ENCODE peak calls at places on chromosomes 12 and 14, in six cellular contexts. One of them, this sample, is unnamed.

GRCh38 chr12:57161491-57161890 is 14.1 kb upstream of the LRP1-AS start:
- DNase-seq in uterus: no peak
- DNase-seq in upper lobe of right lung: no peak
- DNase-seq in A549: no peak
- DNase-seq in upper lobe of left lung: no peak
- DNase-seq in testis: no peak
- DNase-seq in this sample: no peak

GRCh38 chr14:54625158-54625557 is 58.2 kb downstream of the SAMD4A start:
- DNase-seq in upper lobe of right lung: no peak
- DNase-seq in A549: no peak
- DNase-seq in uterus: no peak
- DNase-seq in testis: no peak
- DNase-seq in upper lobe of left lung: no peak
- DNase-seq in this sample: no peak

GRCh38 chr12:23707270-23707669 is 242.2 kb downstream of the SOX5 start:
- DNase-seq in uterus: no peak
- DNase-seq in A549: no peak
- DNase-seq in upper lobe of right lung: no peak
- DNase-seq in testis: no peak
- DNase-seq in upper lobe of left lung: no peak
- DNase-seq in this sample: no peak

GRCh38 chr12:50162225-50162624 is 4.9 kb downstream of the CERS5 start:
- DNase-seq in upper lobe of left lung: no peak
- DNase-seq in uterus: no peak
- DNase-seq in testis: no peak
- DNase-seq in upper lobe of right lung: no peak
- DNase-seq in A549: no peak
- DNase-seq in this sample: no peak

GRCh38 chr14:30607156-30607780 is 14.9 kb upstream of the SCFD1 start:
- DNase-seq in upper lobe of left lung: no peak
- DNase-seq in upper lobe of right lung: no peak
- DNase-seq in testis: no peak
- DNase-seq in A549: no peak
- DNase-seq in uterus: no peak
- DNase-seq in this sample: no peak

GRCh38 chr14:105882626-105883025 is 356.2 kb downstream of the TMEM121 start:
- DNase-seq in testis: no peak
- DNase-seq in A549: no peak
- DNase-seq in upper lobe of right lung: peak
- DNase-seq in uterus: peak
- DNase-seq in upper lobe of left lung: peak
- DNase-seq in this sample: no peak

GRCh38 chr12:80939231-80939950 is 1.7 kb upstream of the LIN7A start:
- DNase-seq in A549: no peak
- DNase-seq in upper lobe of right lung: no peak
- DNase-seq in uterus: no peak
- DNase-seq in upper lobe of left lung: peak
- DNase-seq in testis: no peak
- DNase-seq in this sample: no peak

GRCh38 chr14:90642239-90642717 is 174.0 kb downstream of the TTC7B start:
- DNase-seq in upper lobe of right lung: no peak
- DNase-seq in uterus: no peak
- DNase-seq in testis: no peak
- DNase-seq in upper lobe of left lung: no peak
- DNase-seq in A549: peak
- DNase-seq in this sample: no peak

GRCh38 chr14:64811676-64812075 is 68.0 kb downstream of the SPTB start:
- DNase-seq in A549: no peak
- DNase-seq in testis: no peak
- DNase-seq in uterus: no peak
- DNase-seq in upper lobe of left lung: no peak
- DNase-seq in upper lobe of right lung: no peak
- DNase-seq in this sample: no peak

GRCh38 chr12:98578821-98579220 is 14.7 kb upstream of the SLC25A3 start:
- DNase-seq in uterus: no peak
- DNase-seq in upper lobe of left lung: no peak
- DNase-seq in upper lobe of right lung: no peak
- DNase-seq in testis: no peak
- DNase-seq in A549: peak
- DNase-seq in this sample: no peak

GRCh38 chr12:110846615-110847566 is at the start of gene CCDC63:
- DNase-seq in upper lobe of left lung: peak
- DNase-seq in upper lobe of right lung: peak
- DNase-seq in uterus: peak
- DNase-seq in testis: peak
- DNase-seq in A549: peak
- DNase-seq in this sample: no peak

GRCh38 chr12:119894916-119895315 is 17.8 kb upstream of the CIT start:
- DNase-seq in A549: no peak
- DNase-seq in upper lobe of right lung: no peak
- DNase-seq in uterus: no peak
- DNase-seq in testis: no peak
- DNase-seq in upper lobe of left lung: no peak
- DNase-seq in this sample: no peak

GRCh38 chr14:25406818-25407217 is 356.9 kb upstream of the STXBP6 start:
- DNase-seq in testis: peak
- DNase-seq in uterus: no peak
- DNase-seq in upper lobe of right lung: no peak
- DNase-seq in upper lobe of left lung: no peak
- DNase-seq in A549: peak
- DNase-seq in this sample: no peak

GRCh38 chr12:80187660-80188090 is 88.3 kb downstream of the OTOGL start:
- DNase-seq in upper lobe of right lung: no peak
- DNase-seq in A549: no peak
- DNase-seq in upper lobe of left lung: no peak
- DNase-seq in uterus: peak
- DNase-seq in testis: no peak
- DNase-seq in this sample: peak

GRCh38 chr12:33205986-33206385 is 233.6 kb downstream of the SYT10 start:
- DNase-seq in uterus: no peak
- DNase-seq in testis: no peak
- DNase-seq in A549: no peak
- DNase-seq in upper lobe of left lung: no peak
- DNase-seq in upper lobe of right lung: no peak
- DNase-seq in this sample: no peak

GRCh38 chr12:118377005-118377890 is 893 bp downstream of the SUDS3 start:
- DNase-seq in upper lobe of left lung: no peak
- DNase-seq in testis: no peak
- DNase-seq in uterus: no peak
- DNase-seq in A549: no peak
- DNase-seq in upper lobe of right lung: no peak
- DNase-seq in this sample: no peak

GRCh38 chr12:109517619-109518018 is 40.2 kb downstream of the UBE3B start:
- DNase-seq in upper lobe of left lung: no peak
- DNase-seq in testis: no peak
- DNase-seq in upper lobe of right lung: no peak
- DNase-seq in A549: no peak
- DNase-seq in uterus: no peak
- DNase-seq in this sample: no peak

GRCh38 chr12:125890366-125890905 is 825.2 kb downstream of the AACS start:
- DNase-seq in testis: no peak
- DNase-seq in A549: no peak
- DNase-seq in uterus: no peak
- DNase-seq in upper lobe of right lung: no peak
- DNase-seq in upper lobe of left lung: no peak
- DNase-seq in this sample: no peak

GRCh38 chr12:125892276-125892675 is 827.0 kb downstream of the AACS start:
- DNase-seq in A549: no peak
- DNase-seq in upper lobe of right lung: no peak
- DNase-seq in upper lobe of left lung: no peak
- DNase-seq in uterus: no peak
- DNase-seq in testis: no peak
- DNase-seq in this sample: no peak

GRCh38 chr12:125890983-125891382 is 825.7 kb downstream of the AACS start:
- DNase-seq in uterus: no peak
- DNase-seq in A549: no peak
- DNase-seq in upper lobe of left lung: peak
- DNase-seq in upper lobe of right lung: no peak
- DNase-seq in testis: no peak
- DNase-seq in this sample: no peak

GRCh38 chr12:125889742-125890141 is 824.5 kb downstream of the AACS start:
- DNase-seq in uterus: no peak
- DNase-seq in upper lobe of right lung: no peak
- DNase-seq in A549: no peak
- DNase-seq in upper lobe of left lung: no peak
- DNase-seq in testis: no peak
- DNase-seq in this sample: no peak

DNA sequence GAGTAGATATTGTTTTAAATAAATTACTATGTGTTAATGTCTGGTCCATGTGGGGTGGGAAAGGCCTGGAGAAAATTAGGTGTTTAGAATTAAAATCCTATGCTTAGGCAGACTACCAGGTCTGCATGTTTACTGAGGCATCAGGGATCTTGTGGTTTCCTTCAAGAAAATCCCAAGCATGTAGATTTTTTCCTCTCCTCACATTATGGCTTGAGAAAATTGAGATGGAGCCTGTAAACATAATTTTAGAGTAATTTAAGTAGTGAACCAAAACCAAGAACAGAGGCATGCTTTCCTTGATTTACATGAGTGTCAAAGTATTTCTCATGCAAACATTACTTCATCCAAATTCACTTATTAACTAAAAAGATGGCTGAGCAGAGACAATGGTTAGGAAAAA is 823.7 kb downstream of the AACS start:
- DNase-seq in uterus: no peak
- DNase-seq in A549: no peak
- DNase-seq in testis: no peak
- DNase-seq in upper lobe of right lung: no peak
- DNase-seq in upper lobe of left lung: no peak
- DNase-seq in this sample: no peak
- H3K4me3 ChIP-seq in uterus: no peak
- H3K4me3 ChIP-seq in A549: no peak
- H3K4me3 ChIP-seq in testis: no peak
- H3K4me3 ChIP-seq in upper lobe of right lung: no peak
- H3K4me3 ChIP-seq in upper lobe of left lung: no peak
- H3K4me3 ChIP-seq in this sample: no peak

GRCh38 chr14:27315947-27316346 is 718.1 kb upstream of the NOVA1 start:
- DNase-seq in upper lobe of left lung: no peak
- DNase-seq in upper lobe of right lung: no peak
- DNase-seq in uterus: no peak
- DNase-seq in A549: no peak
- DNase-seq in testis: no peak
- DNase-seq in this sample: no peak
- TF ChIP-seq CTCF in upper lobe of left lung: no peak
- TF ChIP-seq CTCF in upper lobe of right lung: no peak
- TF ChIP-seq CTCF in uterus: no peak
- TF ChIP-seq CTCF in A549: no peak
- TF ChIP-seq CTCF in testis: no peak
- TF ChIP-seq CTCF in this sample: no peak

GRCh38 chr12:673849-674248 is 10.6 kb upstream of the NINJ2 start:
- DNase-seq in testis: no peak
- DNase-seq in upper lobe of left lung: no peak
- DNase-seq in upper lobe of right lung: no peak
- DNase-seq in A549: no peak
- DNase-seq in uterus: no peak
- DNase-seq in this sample: no peak
- H3K4me3 ChIP-seq in testis: no peak
- H3K4me3 ChIP-seq in upper lobe of left lung: no peak
- H3K4me3 ChIP-seq in upper lobe of right lung: no peak
- H3K4me3 ChIP-seq in A549: no peak
- H3K4me3 ChIP-seq in uterus: no peak
- H3K4me3 ChIP-seq in this sample: no peak

GRCh38 chr14:23052182-23052623 is 5.1 kb downstream of the CDH24 start:
- DNase-seq in uterus: no peak
- DNase-seq in A549: peak
- DNase-seq in upper lobe of left lung: no peak
- DNase-seq in upper lobe of right lung: no peak
- DNase-seq in testis: peak
- DNase-seq in this sample: no peak
- TF ChIP-seq CTCF in uterus: no peak
- TF ChIP-seq CTCF in A549: no peak
- TF ChIP-seq CTCF in upper lobe of left lung: no peak
- TF ChIP-seq CTCF in upper lobe of right lung: no peak
- TF ChIP-seq CTCF in testis: peak
- TF ChIP-seq CTCF in this sample: peak

This sample was measured in HFF-Myc.